ENCODE peak calls at places on chromosome 9, in seven cellular contexts. F, N, Q, L, O, A and R are unnamed samples.

GRCh38 chr9:99305124-99305523 is 83.0 kb downstream of the SEC61B start:
- DNase-seq in F (no peak), N (no peak), Q (no peak), L (no peak), O (no peak), A (no peak), R (no peak)

GRCh38 chr9:124216474-124217176 is 41.1 kb upstream of the NEK6 start:
- DNase-seq in F (no peak), N (peak), Q (no peak), L (peak), O (no peak), A (no peak), R (no peak)

GRCh38 chr9:26955222-26955903 is 849 bp upstream of the IFT74 start:
- DNase-seq in F (no peak), N (no peak), Q (peak), L (no peak), O (no peak), A (peak), R (no peak)

GRCh38 chr9:95193067-95193466 is 124.4 kb downstream of the FANCC start:
- DNase-seq in F (no peak), N (no peak), Q (no peak), L (no peak), O (no peak), A (no peak), R (no peak)

GRCh38 chr9:125146247-125146646 is 2.9 kb upstream of the SCAI start:
- DNase-seq in F (no peak), N (no peak), Q (no peak), L (no peak), O (no peak), A (no peak), R (no peak)

GRCh38 chr9:137027369-137028012 is 546 bp downstream of the ABCA2 start:
- DNase-seq in F (no peak), N (no peak), Q (no peak), L (no peak), O (no peak), A (peak), R (no peak)

GRCh38 chr9:121975801-121976277 is 117.3 kb downstream of the TTLL11 start:
- DNase-seq in F (peak), N (no peak), Q (no peak), L (no peak), O (no peak), A (peak), R (no peak)

GRCh38 chr9:115945009-115945431 is 208.6 kb upstream of the PAPPA start:
- DNase-seq in F (no peak), N (no peak), Q (no peak), L (no peak), O (no peak), A (no peak), R (no peak)

GRCh38 chr9:126536836-126537465 is 76.8 kb upstream of the LMX1B start:
- DNase-seq in F (no peak), N (no peak), Q (no peak), L (no peak), O (no peak), A (no peak), R (no peak)

GRCh38 chr9:109166171-109166770 is 778 bp downstream of the FRRS1L start:
- DNase-seq in F (no peak), N (no peak), Q (no peak), L (no peak), O (no peak), A (peak), R (no peak)

GRCh38 chr9:96109718-96110351 is 192.1 kb downstream of the HSD17B3 start:
- DNase-seq in F (no peak), N (no peak), Q (peak), L (no peak), O (no peak), A (no peak), R (no peak)

GRCh38 chr9:104831681-104832080 is 67.8 kb downstream of the NIPSNAP3B start:
- DNase-seq in F (peak), N (no peak), Q (no peak), L (no peak), O (no peak), A (no peak), R (no peak)

GRCh38 chr9:135221576-135221950 is 134.1 kb downstream of the OLFM1 start:
- DNase-seq in F (no peak), N (no peak), Q (no peak), L (no peak), O (no peak), A (no peak), R (no peak)

GRCh38 chr9:120982851-120983250 is 56.3 kb upstream of the TRAF1 start:
- DNase-seq in F (no peak), N (no peak), Q (peak), L (no peak), O (peak), A (no peak), R (no peak)

GRCh38 chr9:86093788-86094555 is 5.4 kb downstream of the GOLM1 start:
- DNase-seq in F (no peak), N (no peak), Q (peak), L (no peak), O (no peak), A (peak), R (no peak)

GRCh38 chr9:20604561-20604960 is 17.7 kb downstream of the MLLT3 start:
- DNase-seq in F (no peak), N (no peak), Q (peak), L (no peak), O (no peak), A (no peak), R (no peak)

GRCh38 chr9:23938908-23939307 is 112.9 kb upstream of the ELAVL2 start:
- DNase-seq in F (no peak), N (no peak), Q (no peak), L (no peak), O (no peak), A (no peak), R (no peak)

GRCh38 chr9:107336718-107337360 is 53.8 kb downstream of the RAD23B start:
- DNase-seq in F (peak), N (no peak), Q (peak), L (no peak), O (peak), A (no peak), R (no peak)

GRCh38 chr9:14207352-14207995 is 106.5 kb downstream of the NFIB start:
- DNase-seq in F (no peak), N (no peak), Q (no peak), L (no peak), O (no peak), A (no peak), R (no peak)

GRCh38 chr9:87259543-87259942 is 238.1 kb upstream of the DAPK1 start:
- DNase-seq in F (no peak), N (no peak), Q (no peak), L (no peak), O (no peak), A (peak), R (no peak)

GRCh38 chr9:123387686-123388085 is 31.7 kb downstream of the CRB2 start:
- DNase-seq in F (no peak), N (no peak), Q (no peak), L (no peak), O (no peak), A (no peak), R (no peak)

GRCh38 chr9:117523531-117524153 is 108.8 kb upstream of the ASTN2 start:
- DNase-seq in F (no peak), N (no peak), Q (no peak), L (no peak), O (no peak), A (no peak), R (no peak)

GRCh38 chr9:105146677-105147076 is 97.8 kb upstream of the SLC44A1 start:
- DNase-seq in F (no peak), N (no peak), Q (no peak), L (no peak), O (no peak), A (no peak), R (no peak)

GRCh38 chr9:26313108-26313507 is 579.5 kb downstream of the CAAP1 start:
- DNase-seq in F (no peak), N (no peak), Q (no peak), L (no peak), O (no peak), A (no peak), R (no peak)

GRCh38 chr9:135023389-135023788 is 64.1 kb upstream of the OLFM1 start:
- DNase-seq in F (peak), N (no peak), Q (peak), L (no peak), O (no peak), A (no peak), R (no peak)

GRCh38 chr9:133674091-133674490 is 37.9 kb downstream of the DBH start:
- DNase-seq in F (no peak), N (no peak), Q (no peak), L (no peak), O (no peak), A (no peak), R (no peak)

GRCh38 chr9:128913995-128914772 is 6.6 kb upstream of the PHYHD1 start:
- DNase-seq in F (no peak), N (no peak), Q (no peak), L (no peak), O (no peak), A (no peak), R (no peak)

GRCh38 chr9:89410709-89411111 is 87.2 kb downstream of the SEMA4D start:
- DNase-seq in F (peak), N (no peak), Q (no peak), L (no peak), O (no peak), A (no peak), R (peak)

GRCh38 chr9:7212101-7212500 is 454.3 kb downstream of the KDM4C start:
- DNase-seq in F (peak), N (no peak), Q (peak), L (no peak), O (no peak), A (no peak), R (no peak)

GRCh38 chr9:114076237-114077161 is 1.6 kb downstream of the AMBP start:
- DNase-seq in F (no peak), N (no peak), Q (no peak), L (no peak), O (no peak), A (no peak), R (no peak)

GRCh38 chr9:123473226-123473625 is 117.2 kb downstream of the CRB2 start:
- DNase-seq in F (no peak), N (no peak), Q (no peak), L (no peak), O (no peak), A (peak), R (no peak)

GRCh38 chr9:112168197-112168596 is 6.9 kb downstream of the SUSD1 start:
- DNase-seq in F (peak), N (no peak), Q (no peak), L (no peak), O (no peak), A (no peak), R (no peak)

GRCh38 chr9:124964056-124964455 is 23.2 kb upstream of the GOLGA1 start:
- DNase-seq in F (no peak), N (no peak), Q (no peak), L (no peak), O (no peak), A (no peak), R (no peak)

GRCh38 chr9:130289711-130290241 is 24.2 kb downstream of the HMCN2 start:
- DNase-seq in F (no peak), N (no peak), Q (no peak), L (no peak), O (no peak), A (peak), R (no peak)